ENCODE peak calls at places on chromosomes 16 and 17, in nine cellular contexts. N is neural progenitor cell; C is amniotic stem cell; F is CMK; Q is heart left ventricle; S is kidney tubule cell; X is activated CD4-positive, alpha-beta T cell treated with anti-CD3 and anti-CD28 coated beads, Interleukin-2, amount 50 U/mL, for 4 hours; G is psoas muscle; Y is GM10248. T is an unnamed sample.
A peak's percentile ranks its signal among the peaks of the same experiment; 100 is the strongest.

GRCh38 chr16:53061701-53062159 is 6.9 kb downstream of the CHD9 start:
- DNase-seq in N (no peak), C (no peak), F (no peak), Q (peak; percentile 49), S (no peak), X (peak; percentile 12), G (peak; percentile 49), Y (peak; percentile 78), T (no peak)

GRCh38 chr16:87188104-87188503 is 129.1 kb downstream of the C16orf95 start:
- DNase-seq in N (no peak), C (no peak), F (no peak), Q (no peak), S (no peak), X (no peak), G (no peak), Y (no peak), T (no peak)

GRCh38 chr17:4881761-4882555 is 17.4 kb upstream of the C17orf107 start:
- DNase-seq in N (peak; percentile 79), C (no peak), F (no peak), Q (no peak), S (peak; percentile 67), X (peak; percentile 68), G (peak; percentile 43), Y (peak; percentile 79), T (peak; percentile 29)

GRCh38 chr17:50680126-50680525 is 27.6 kb downstream of the ANKRD40 start:
- DNase-seq in N (no peak), C (no peak), F (no peak), Q (no peak), S (no peak), X (no peak), G (no peak), Y (no peak), T (no peak)

GRCh38 chr16:31508706-31509523 is 724 bp upstream of the RUSF1 start:
- DNase-seq in N (no peak), C (no peak), F (no peak), Q (no peak), S (peak; percentile 46), X (no peak), G (no peak), Y (no peak), T (peak; percentile 62)

GRCh38 chr16:3841729-3842508 is 38.6 kb downstream of the CREBBP start:
- DNase-seq in N (no peak), C (no peak), F (no peak), Q (no peak), S (no peak), X (no peak), G (no peak), Y (no peak), T (no peak)

GRCh38 chr16:749010-749409 is 8.2 kb upstream of the CIAO3 start:
- DNase-seq in N (no peak), C (no peak), F (no peak), Q (no peak), S (no peak), X (no peak), G (no peak), Y (no peak), T (peak; percentile 42)

GRCh38 chr16:23134274-23134673 is 15.0 kb downstream of the USP31 start:
- DNase-seq in N (no peak), C (no peak), F (no peak), Q (peak; percentile 50), S (no peak), X (no peak), G (no peak), Y (no peak), T (peak; percentile 22)

GRCh38 chr17:55641559-55642160 is 81.0 kb downstream of the TMEM100 start:
- DNase-seq in N (peak; percentile 43), C (no peak), F (peak; percentile 41), Q (peak; percentile 63), S (peak; percentile 53), X (no peak), G (peak; percentile 60), Y (peak; percentile 26), T (peak; percentile 64)

GRCh38 chr17:2055494-2056220 is 754 bp downstream of the HIC1 start:
- DNase-seq in N (no peak), C (no peak), F (no peak), Q (peak; percentile 70), S (no peak), X (no peak), G (peak; percentile 39), Y (peak; percentile 70), T (no peak)

GRCh38 chr17:81528651-81529436 is 667 bp downstream of the FSCN2 start:
- DNase-seq in N (no peak), C (no peak), F (no peak), Q (no peak), S (no peak), X (no peak), G (no peak), Y (no peak), T (no peak)

GRCh38 chr17:4393806-4394205 is 27.3 kb upstream of the UBE2G1 start:
- DNase-seq in N (no peak), C (no peak), F (no peak), Q (no peak), S (no peak), X (no peak), G (no peak), Y (no peak), T (no peak)

GRCh38 chr17:7021993-7022778 is 664 bp upstream of the BCL6B start:
- DNase-seq in N (peak; percentile 92), C (peak; percentile 14), F (no peak), Q (peak; percentile 87), S (peak; percentile 67), X (peak; percentile 69), G (peak; percentile 87), Y (peak; percentile 86), T (peak; percentile 60)

GRCh38 chr16:35795361-35796029 is 2336.1 kb downstream of the TP53TG3F start:
- DNase-seq in N (no peak), C (no peak), F (no peak), Q (no peak), S (no peak), X (no peak), G (no peak), Y (no peak), T (no peak)

GRCh38 chr16:57405194-57405593 is 627 bp downstream of the CCL17 start:
- DNase-seq in N (no peak), C (no peak), F (no peak), Q (no peak), S (no peak), X (no peak), G (no peak), Y (no peak), T (no peak)

GRCh38 chr16:74743668-74744299 is 30.8 kb downstream of the FA2H start:
- DNase-seq in N (no peak), C (peak; percentile 46), F (no peak), Q (no peak), S (peak; percentile 99), X (no peak), G (no peak), Y (no peak), T (peak; percentile 95)

GRCh38 chr16:57953857-57954256 is 17.1 kb downstream of the CNGB1 start:
- DNase-seq in N (no peak), C (no peak), F (no peak), Q (no peak), S (no peak), X (no peak), G (no peak), Y (no peak), T (no peak)

GRCh38 chr16:52545157-52545543 is 1.8 kb downstream of the TOX3 start:
- DNase-seq in N (peak; percentile 30), C (no peak), F (no peak), Q (no peak), S (no peak), X (no peak), G (no peak), Y (no peak), T (no peak)

GRCh38 chr17:62681061-62681938 is 53.8 kb downstream of the MRC2 start:
- DNase-seq in N (no peak), C (no peak), F (peak; percentile 60), Q (no peak), S (no peak), X (no peak), G (no peak), Y (no peak), T (no peak)

GRCh38 chr16:15792563-15792971 is 64.3 kb downstream of the MYH11 start:
- DNase-seq in N (no peak), C (no peak), F (no peak), Q (no peak), S (peak; percentile 5), X (no peak), G (no peak), Y (no peak), T (no peak)

GRCh38 chr16:82368041-82368440 is 198.0 kb upstream of the MPHOSPH6 start:
- DNase-seq in N (peak; percentile 52), C (no peak), F (no peak), Q (peak; percentile 65), S (peak; percentile 13), X (no peak), G (no peak), Y (no peak), T (peak; percentile 39)

GRCh38 chr16:5634781-5635180 is 537.2 kb upstream of the EEF2KMT start:
- DNase-seq in N (no peak), C (no peak), F (no peak), Q (no peak), S (no peak), X (no peak), G (no peak), Y (no peak), T (no peak)

GRCh38 chr17:2264023-2264860 is 39.3 kb downstream of the SMG6 start:
- DNase-seq in N (no peak), C (no peak), F (no peak), Q (no peak), S (peak; percentile 3), X (no peak), G (no peak), Y (no peak), T (no peak)

GRCh38 chr16:64174327-64174726 is 947.5 kb downstream of the CDH11 start:
- DNase-seq in N (no peak), C (no peak), F (no peak), Q (no peak), S (no peak), X (no peak), G (no peak), Y (no peak), T (no peak)

GRCh38 chr17:17124341-17124740 is 81.8 kb downstream of the PLD6 start:
- DNase-seq in N (no peak), C (no peak), F (no peak), Q (no peak), S (no peak), X (no peak), G (no peak), Y (no peak), T (no peak)

GRCh38 chr17:40607641-40608040 is 40.0 kb downstream of the SMARCE1 start:
- DNase-seq in N (no peak), C (no peak), F (no peak), Q (no peak), S (no peak), X (no peak), G (no peak), Y (no peak), T (no peak)

GRCh38 chr16:75111514-75112280 is 4.9 kb downstream of the LDHD start:
- DNase-seq in N (no peak), C (no peak), F (no peak), Q (peak; percentile 68), S (no peak), X (no peak), G (no peak), Y (no peak), T (no peak)

GRCh38 chr17:63364387-63364786 is 81.7 kb downstream of the CYB561 start:
- DNase-seq in N (no peak), C (no peak), F (no peak), Q (no peak), S (no peak), X (no peak), G (no peak), Y (no peak), T (peak; percentile 5)

GRCh38 chr17:73710095-73710592 is 65.9 kb upstream of the SDK2 start:
- DNase-seq in N (peak; percentile 83), C (no peak), F (peak; percentile 18), Q (peak; percentile 63), S (peak; percentile 83), X (peak; percentile 51), G (peak; percentile 29), Y (peak; percentile 76), T (peak; percentile 22)